ENCODE peak calls at places on chromosome 16, in ten cellular contexts. U is right lobe of liver; J is colonic mucosa; P is Caco-2; A is ovary; K is IMR-90; N is neural progenitor cell; L is CD4-positive, CD25-positive, alpha-beta regulatory T cell; C is right cardiac atrium; G is body of pancreas. B is an unnamed sample.

GRCh38 chr16:87234601-87235000 is 82.6 kb downstream of the C16orf95 start:
- DNase-seq in N (no peak), C (no peak), A (no peak), G (no peak), P (no peak), J (no peak), U (no peak), K (no peak), L (no peak), B (no peak)

GRCh38 chr16:7304257-7304656 is 28.4 kb upstream of the RBFOX1 start:
- DNase-seq in A (no peak), K (no peak), U (no peak), C (no peak), L (no peak), N (peak; percentile 31), G (no peak), P (no peak), J (no peak), B (no peak)

GRCh38 chr16:89244754-89245153 is 27.3 kb downstream of the ZNF778 start:
- DNase-seq in P (no peak), C (no peak), L (no peak), J (no peak), G (no peak), N (no peak), U (no peak), K (no peak), A (no peak), B (no peak)

GRCh38 chr16:85924675-85925074 is 25.7 kb downstream of the IRF8 start:
- DNase-seq in U (peak; percentile 9), N (no peak), C (no peak), G (no peak), L (no peak), P (no peak), A (no peak), K (no peak), J (no peak), B (peak; percentile 14)

GRCh38 chr16:31260136-31260931 is 559 bp downstream of the ITGAM start:
- DNase-seq in U (no peak), A (no peak), K (no peak), C (no peak), N (no peak), L (no peak), P (no peak), J (no peak), G (no peak), B (no peak)

GRCh38 chr16:35431829-35432663 is 1972.6 kb downstream of the TP53TG3F start:
- DNase-seq in N (no peak), A (no peak), J (no peak), G (no peak), P (no peak), U (no peak), C (no peak), L (no peak), K (no peak), B (no peak)

GRCh38 chr16:68081796-68082567 is 3.2 kb upstream of the NFATC3 start:
- DNase-seq in N (no peak), A (no peak), J (no peak), G (no peak), U (no peak), C (no peak), K (no peak), P (no peak), L (no peak), B (no peak)

GRCh38 chr16:68992521-68992920 is 112.9 kb upstream of the HAS3 start:
- DNase-seq in K (peak; percentile 86), L (no peak), U (no peak), P (no peak), A (no peak), C (no peak), N (no peak), J (no peak), G (no peak), B (no peak)

GRCh38 chr16:89574681-89575246 is 794 bp upstream of the CPNE7 start:
- DNase-seq in K (peak; percentile 61), L (no peak), J (peak; percentile 57), N (peak; percentile 93), A (no peak), C (peak; percentile 83), G (peak; percentile 58), U (no peak), P (no peak), B (peak; percentile 71)

GRCh38 chr16:14629612-14629918 is 495 bp downstream of the PARN start:
- DNase-seq in N (no peak), K (no peak), A (no peak), J (no peak), C (no peak), P (no peak), U (no peak), L (no peak), G (no peak), B (no peak)

GRCh38 chr16:89642574-89642973 is 14.9 kb downstream of the CHMP1A start:
- DNase-seq in P (no peak), N (no peak), C (no peak), G (no peak), L (no peak), J (no peak), K (no peak), A (no peak), U (no peak), B (no peak)

GRCh38 chr16:55628306-55628968 is 27.4 kb upstream of the SLC6A2 start:
- DNase-seq in U (no peak), J (no peak), N (no peak), L (no peak), K (no peak), C (no peak), G (no peak), P (no peak), A (no peak), B (peak; percentile 29)

GRCh38 chr16:28255838-28256237 is 36.5 kb upstream of the SBK1 start:
- DNase-seq in U (no peak), K (no peak), C (no peak), N (no peak), P (no peak), A (no peak), J (no peak), G (no peak), L (no peak), B (no peak)

GRCh38 chr16:86734559-86735480 is 156.5 kb downstream of the FOXL1 start:
- DNase-seq in U (no peak), K (no peak), P (no peak), G (no peak), L (no peak), A (no peak), J (no peak), C (no peak), N (no peak), B (no peak)

GRCh38 chr16:31700530-31701388 is 172.8 kb upstream of the ZNF267 start:
- DNase-seq in J (peak; percentile 95), L (peak; percentile 83), C (peak; percentile 91), A (peak; percentile 87), N (peak; percentile 91), K (peak; percentile 49), P (peak; percentile 94), G (peak; percentile 88), U (peak; percentile 88), B (no peak)

GRCh38 chr16:11783319-11784047 is 13.6 kb downstream of the ZC3H7A start:
- DNase-seq in L (peak; percentile 84), K (peak; percentile 45), N (no peak), G (no peak), U (no peak), C (no peak), P (no peak), J (peak; percentile 32), A (no peak), B (no peak)
- H3K4me1 ChIP-seq in L (peaks cover 77% of the 10 kb centered on the region), K (peaks cover 27% of the 10 kb centered on the region), N (no peaks in the 10 kb centered on the region), G (peaks cover 50% of the 10 kb centered on the region), U (no peaks in the 10 kb centered on the region), C (peaks cover 14% of the 10 kb centered on the region), P (peaks cover 8% of the 10 kb centered on the region), J (peaks cover 3% of the 10 kb centered on the region), A (peaks cover 21% of the 10 kb centered on the region), B (peaks cover 3% of the 10 kb centered on the region)

GRCh38 chr16:70701036-70701435 is 15.2 kb upstream of the MTSS2 start:
- DNase-seq in U (no peak), G (no peak), A (no peak), C (no peak), L (no peak), K (no peak), P (no peak), N (no peak), J (no peak), B (no peak)
- H3K4me1 ChIP-seq in U (no peaks in the 10 kb centered on the region), G (no peaks in the 10 kb centered on the region), A (peaks cover 12% of the 10 kb centered on the region), C (peaks cover 17% of the 10 kb centered on the region), L (no peaks in the 10 kb centered on the region), K (peaks cover 52% of the 10 kb centered on the region), P (peaks cover 5% of the 10 kb centered on the region), N (peaks cover under 1% of the 10 kb centered on the region), J (peaks cover under 1% of the 10 kb centered on the region), B (no peaks in the 10 kb centered on the region)

DNA sequence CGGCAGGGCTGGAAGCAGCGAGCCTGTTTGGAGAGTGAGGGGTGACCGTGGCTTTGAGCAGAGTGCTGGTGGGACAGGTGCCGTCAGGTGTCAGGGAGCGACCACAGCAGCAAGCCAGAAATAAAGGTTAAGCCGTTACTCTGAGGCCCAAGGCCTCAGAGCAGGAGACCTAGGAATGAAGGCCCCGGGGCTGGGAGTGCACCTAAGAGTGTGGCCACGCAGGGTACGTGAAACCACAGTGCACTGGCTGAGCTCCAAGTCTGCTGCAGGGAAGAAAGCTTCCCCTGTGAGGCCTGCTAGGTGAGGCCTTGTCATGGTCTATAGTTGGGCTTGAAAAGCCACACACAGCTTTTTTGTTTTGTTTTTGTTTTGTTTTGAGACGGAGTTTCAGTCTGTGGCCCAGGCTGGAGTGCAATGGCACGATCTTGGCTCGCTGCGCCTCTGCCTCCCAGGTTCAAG is 8.7 kb downstream of the CLUAP1 start:
- DNase-seq in J (peak; percentile 22), K (no peak), U (peak; percentile 43), G (no peak), A (no peak), C (no peak), N (no peak), L (peak; percentile 67), P (no peak), B (no peak)
- H3K4me1 ChIP-seq in J (no peaks in the 10 kb centered on the region), K (peaks cover 8% of the 10 kb centered on the region), U (no peaks in the 10 kb centered on the region), G (no peaks in the 10 kb centered on the region), A (no peaks in the 10 kb centered on the region), C (no peaks in the 10 kb centered on the region), N (no peaks in the 10 kb centered on the region), L (peaks cover 26% of the 10 kb centered on the region), P (no peaks in the 10 kb centered on the region), B (no peaks in the 10 kb centered on the region)

GRCh38 chr16:66553223-66553622 is 847 bp downstream of the CKLF start:
- DNase-seq in C (no peak), G (no peak), A (no peak), P (no peak), K (no peak), J (peak; percentile 56), U (no peak), N (no peak), L (peak; percentile 17), B (no peak)

GRCh38 chr16:66551362-66551761 is 1.0 kb upstream of the CKLF start:
- DNase-seq in L (peak; percentile 56), G (no peak), C (no peak), U (no peak), P (peak; percentile 82), N (peak; percentile 37), J (peak; percentile 47), A (no peak), K (peak; percentile 9), B (peak; percentile 71)

GRCh38 chr16:66554021-66554420 is 1.6 kb downstream of the CKLF start:
- DNase-seq in L (no peak), G (no peak), J (no peak), P (no peak), U (no peak), N (no peak), K (no peak), C (no peak), A (no peak), B (no peak)

GRCh38 chr16:66552288-66553143 is at the start of gene CKLF:
- DNase-seq in A (peak; percentile 90), J (peak; percentile 87), G (peak; percentile 92), C (peak; percentile 96), K (peak; percentile 83), U (peak; percentile 91), L (peak; percentile 93), P (peak; percentile 90), N (peak; percentile 91), B (peak; percentile 81)

GRCh38 chr16:66551788-66552287 is 538 bp upstream of the CKLF start:
- DNase-seq in J (no peak), G (no peak), P (no peak), C (no peak), N (no peak), L (no peak), K (no peak), U (no peak), A (no peak), B (no peak)
- H3K4me1 ChIP-seq in J (peaks cover 5% of the 10 kb centered on the region), G (peaks cover 47% of the 10 kb centered on the region), P (peaks cover 28% of the 10 kb centered on the region), C (peaks cover 6% of the 10 kb centered on the region), N (peaks cover 15% of the 10 kb centered on the region), L (peaks cover 79% of the 10 kb centered on the region), K (peaks cover 7% of the 10 kb centered on the region), U (no peaks in the 10 kb centered on the region), A (peaks cover 7% of the 10 kb centered on the region), B (peaks cover 23% of the 10 kb centered on the region)